ENCODE peak calls at places on chromosomes 6 and 20, in ten cellular contexts. One of them, this sample, is unnamed.
A peak's percentile ranks its signal among the peaks of the same experiment; 100 is the strongest.

GRCh38 chr20:44594730-44595129 is 12.4 kb downstream of the PKIG start:
- DNase-seq in ecto neural progenitor cell: no peak
- DNase-seq in head of caudate nucleus: no peak
- DNase-seq in NCI-H1092 treated with DMSO at 0.1 percent for 48 hours: no peak
- DNase-seq in NCI-H226: peak; percentile 34
- DNase-seq in NCI-H526 treated with DMSO at 0.1 percent for 48 hours: no peak
- DNase-seq in neural crest cell: no peak
- DNase-seq in stimulated activated CD8-positive, alpha-beta memory T cell treated with anti-CD3 and anti-CD28 coated beads, Interleukin-4, amount 100 ng/mL, for 1 hour: no peak
- DNase-seq in HL-60: no peak
- DNase-seq in ACHN: peak; percentile 4
- DNase-seq in this sample: peak; percentile 77

GRCh38 chr20:23868321-23868720 is 11.2 kb downstream of the CST5 start:
- DNase-seq in neural crest cell: no peak
- DNase-seq in HL-60: no peak
- DNase-seq in NCI-H526 treated with DMSO at 0.1 percent for 48 hours: no peak
- DNase-seq in ACHN: no peak
- DNase-seq in stimulated activated CD8-positive, alpha-beta memory T cell treated with anti-CD3 and anti-CD28 coated beads, Interleukin-4, amount 100 ng/mL, for 1 hour: no peak
- DNase-seq in NCI-H226: no peak
- DNase-seq in head of caudate nucleus: no peak
- DNase-seq in ecto neural progenitor cell: no peak
- DNase-seq in NCI-H1092 treated with DMSO at 0.1 percent for 48 hours: no peak
- DNase-seq in this sample: no peak

GRCh38 chr6:34466242-34467185 is 638 bp downstream of the PACSIN1 start:
- DNase-seq in HL-60: no peak
- DNase-seq in NCI-H1092 treated with DMSO at 0.1 percent for 48 hours: no peak
- DNase-seq in stimulated activated CD8-positive, alpha-beta memory T cell treated with anti-CD3 and anti-CD28 coated beads, Interleukin-4, amount 100 ng/mL, for 1 hour: no peak
- DNase-seq in head of caudate nucleus: no peak
- DNase-seq in neural crest cell: no peak
- DNase-seq in ecto neural progenitor cell: no peak
- DNase-seq in ACHN: no peak
- DNase-seq in NCI-H226: no peak
- DNase-seq in NCI-H526 treated with DMSO at 0.1 percent for 48 hours: no peak
- DNase-seq in this sample: no peak

GRCh38 chr6:143000771-143001170 is 55.8 kb upstream of the HIVEP2 start:
- DNase-seq in NCI-H526 treated with DMSO at 0.1 percent for 48 hours: no peak
- DNase-seq in head of caudate nucleus: peak; percentile 91
- DNase-seq in stimulated activated CD8-positive, alpha-beta memory T cell treated with anti-CD3 and anti-CD28 coated beads, Interleukin-4, amount 100 ng/mL, for 1 hour: no peak
- DNase-seq in HL-60: no peak
- DNase-seq in ACHN: no peak
- DNase-seq in ecto neural progenitor cell: no peak
- DNase-seq in neural crest cell: peak; percentile 20
- DNase-seq in NCI-H226: no peak
- DNase-seq in NCI-H1092 treated with DMSO at 0.1 percent for 48 hours: no peak
- DNase-seq in this sample: no peak

GRCh38 chr20:48197034-48197433 is 411.8 kb upstream of the SULF2 start:
- DNase-seq in stimulated activated CD8-positive, alpha-beta memory T cell treated with anti-CD3 and anti-CD28 coated beads, Interleukin-4, amount 100 ng/mL, for 1 hour: no peak
- DNase-seq in ecto neural progenitor cell: no peak
- DNase-seq in HL-60: no peak
- DNase-seq in NCI-H1092 treated with DMSO at 0.1 percent for 48 hours: no peak
- DNase-seq in NCI-H226: no peak
- DNase-seq in head of caudate nucleus: no peak
- DNase-seq in ACHN: no peak
- DNase-seq in NCI-H526 treated with DMSO at 0.1 percent for 48 hours: no peak
- DNase-seq in neural crest cell: no peak
- DNase-seq in this sample: no peak

GRCh38 chr6:128784266-128784665 is 98.7 kb upstream of the LAMA2 start:
- DNase-seq in ecto neural progenitor cell: no peak
- DNase-seq in stimulated activated CD8-positive, alpha-beta memory T cell treated with anti-CD3 and anti-CD28 coated beads, Interleukin-4, amount 100 ng/mL, for 1 hour: no peak
- DNase-seq in head of caudate nucleus: no peak
- DNase-seq in neural crest cell: no peak
- DNase-seq in NCI-H1092 treated with DMSO at 0.1 percent for 48 hours: no peak
- DNase-seq in NCI-H226: no peak
- DNase-seq in HL-60: no peak
- DNase-seq in NCI-H526 treated with DMSO at 0.1 percent for 48 hours: peak; percentile 22
- DNase-seq in ACHN: no peak
- DNase-seq in this sample: no peak

GRCh38 chr6:70166088-70166958 is 136.6 kb downstream of the COL9A1 start:
- DNase-seq in NCI-H226: no peak
- DNase-seq in ACHN: peak; percentile 46
- DNase-seq in head of caudate nucleus: peak; percentile 86
- DNase-seq in NCI-H1092 treated with DMSO at 0.1 percent for 48 hours: peak; percentile 3
- DNase-seq in neural crest cell: peak; percentile 61
- DNase-seq in HL-60: no peak
- DNase-seq in NCI-H526 treated with DMSO at 0.1 percent for 48 hours: peak; percentile 23
- DNase-seq in stimulated activated CD8-positive, alpha-beta memory T cell treated with anti-CD3 and anti-CD28 coated beads, Interleukin-4, amount 100 ng/mL, for 1 hour: no peak
- DNase-seq in ecto neural progenitor cell: peak; percentile 73
- DNase-seq in this sample: peak; percentile 57

GRCh38 chr6:150765457-150765764 is 100.1 kb upstream of the MTHFD1L start:
- DNase-seq in NCI-H226: no peak
- DNase-seq in stimulated activated CD8-positive, alpha-beta memory T cell treated with anti-CD3 and anti-CD28 coated beads, Interleukin-4, amount 100 ng/mL, for 1 hour: no peak
- DNase-seq in NCI-H1092 treated with DMSO at 0.1 percent for 48 hours: no peak
- DNase-seq in ecto neural progenitor cell: no peak
- DNase-seq in neural crest cell: no peak
- DNase-seq in ACHN: no peak
- DNase-seq in head of caudate nucleus: no peak
- DNase-seq in NCI-H526 treated with DMSO at 0.1 percent for 48 hours: no peak
- DNase-seq in HL-60: no peak
- DNase-seq in this sample: no peak

GRCh38 chr20:47985092-47985850 is 200.0 kb upstream of the SULF2 start:
- DNase-seq in ACHN: peak; percentile 19
- DNase-seq in NCI-H226: peak; percentile 45
- DNase-seq in head of caudate nucleus: no peak
- DNase-seq in stimulated activated CD8-positive, alpha-beta memory T cell treated with anti-CD3 and anti-CD28 coated beads, Interleukin-4, amount 100 ng/mL, for 1 hour: no peak
- DNase-seq in HL-60: no peak
- DNase-seq in neural crest cell: no peak
- DNase-seq in NCI-H526 treated with DMSO at 0.1 percent for 48 hours: no peak
- DNase-seq in ecto neural progenitor cell: peak; percentile 25
- DNase-seq in NCI-H1092 treated with DMSO at 0.1 percent for 48 hours: no peak
- DNase-seq in this sample: peak; percentile 61

GRCh38 chr20:10848810-10849370 is 175.1 kb upstream of the JAG1 start:
- DNase-seq in head of caudate nucleus: no peak
- DNase-seq in ecto neural progenitor cell: no peak
- DNase-seq in NCI-H226: peak; percentile 57
- DNase-seq in ACHN: peak; percentile 74
- DNase-seq in NCI-H526 treated with DMSO at 0.1 percent for 48 hours: no peak
- DNase-seq in NCI-H1092 treated with DMSO at 0.1 percent for 48 hours: no peak
- DNase-seq in neural crest cell: no peak
- DNase-seq in stimulated activated CD8-positive, alpha-beta memory T cell treated with anti-CD3 and anti-CD28 coated beads, Interleukin-4, amount 100 ng/mL, for 1 hour: no peak
- DNase-seq in HL-60: no peak
- DNase-seq in this sample: peak; percentile 84

GRCh38 chr6:19478992-19479391 is 358.2 kb upstream of the ID4 start:
- DNase-seq in ACHN: no peak
- DNase-seq in NCI-H226: peak; percentile 65
- DNase-seq in head of caudate nucleus: no peak
- DNase-seq in ecto neural progenitor cell: no peak
- DNase-seq in neural crest cell: no peak
- DNase-seq in NCI-H1092 treated with DMSO at 0.1 percent for 48 hours: no peak
- DNase-seq in HL-60: no peak
- DNase-seq in NCI-H526 treated with DMSO at 0.1 percent for 48 hours: no peak
- DNase-seq in stimulated activated CD8-positive, alpha-beta memory T cell treated with anti-CD3 and anti-CD28 coated beads, Interleukin-4, amount 100 ng/mL, for 1 hour: no peak
- DNase-seq in this sample: peak; percentile 38

GRCh38 chr20:24754691-24755090 is 194.4 kb upstream of the CST7 start:
- DNase-seq in ACHN: no peak
- DNase-seq in ecto neural progenitor cell: peak; percentile 23
- DNase-seq in HL-60: no peak
- DNase-seq in NCI-H226: no peak
- DNase-seq in stimulated activated CD8-positive, alpha-beta memory T cell treated with anti-CD3 and anti-CD28 coated beads, Interleukin-4, amount 100 ng/mL, for 1 hour: no peak
- DNase-seq in neural crest cell: no peak
- DNase-seq in NCI-H526 treated with DMSO at 0.1 percent for 48 hours: no peak
- DNase-seq in NCI-H1092 treated with DMSO at 0.1 percent for 48 hours: no peak
- DNase-seq in head of caudate nucleus: peak; percentile 44
- DNase-seq in this sample: no peak

GRCh38 chr6:161079566-161080262 is 88.1 kb downstream of the MAP3K4 start:
- DNase-seq in ACHN: no peak
- DNase-seq in HL-60: no peak
- DNase-seq in NCI-H226: peak; percentile 26
- DNase-seq in NCI-H1092 treated with DMSO at 0.1 percent for 48 hours: no peak
- DNase-seq in neural crest cell: no peak
- DNase-seq in NCI-H526 treated with DMSO at 0.1 percent for 48 hours: no peak
- DNase-seq in stimulated activated CD8-positive, alpha-beta memory T cell treated with anti-CD3 and anti-CD28 coated beads, Interleukin-4, amount 100 ng/mL, for 1 hour: no peak
- DNase-seq in ecto neural progenitor cell: no peak
- DNase-seq in head of caudate nucleus: peak; percentile 71
- DNase-seq in this sample: peak; percentile 89

GRCh38 chr6:157761331-157761921 is 61.6 kb upstream of the SNX9 start:
- DNase-seq in ACHN: peak; percentile 53
- DNase-seq in stimulated activated CD8-positive, alpha-beta memory T cell treated with anti-CD3 and anti-CD28 coated beads, Interleukin-4, amount 100 ng/mL, for 1 hour: no peak
- DNase-seq in HL-60: no peak
- DNase-seq in NCI-H1092 treated with DMSO at 0.1 percent for 48 hours: no peak
- DNase-seq in NCI-H226: peak; percentile 45
- DNase-seq in NCI-H526 treated with DMSO at 0.1 percent for 48 hours: no peak
- DNase-seq in ecto neural progenitor cell: no peak
- DNase-seq in neural crest cell: no peak
- DNase-seq in head of caudate nucleus: peak; percentile 41
- DNase-seq in this sample: peak; percentile 80

GRCh38 chr20:34037121-34037520 is 43.4 kb downstream of the RALY start:
- DNase-seq in ecto neural progenitor cell: no peak
- DNase-seq in NCI-H226: no peak
- DNase-seq in ACHN: no peak
- DNase-seq in NCI-H526 treated with DMSO at 0.1 percent for 48 hours: no peak
- DNase-seq in neural crest cell: no peak
- DNase-seq in HL-60: no peak
- DNase-seq in stimulated activated CD8-positive, alpha-beta memory T cell treated with anti-CD3 and anti-CD28 coated beads, Interleukin-4, amount 100 ng/mL, for 1 hour: no peak
- DNase-seq in head of caudate nucleus: no peak
- DNase-seq in NCI-H1092 treated with DMSO at 0.1 percent for 48 hours: no peak
- DNase-seq in this sample: no peak

GRCh38 chr6:31403283-31403989 is at the start of gene MICA:
- DNase-seq in neural crest cell: peak; percentile 75
- DNase-seq in NCI-H1092 treated with DMSO at 0.1 percent for 48 hours: no peak
- DNase-seq in stimulated activated CD8-positive, alpha-beta memory T cell treated with anti-CD3 and anti-CD28 coated beads, Interleukin-4, amount 100 ng/mL, for 1 hour: peak; percentile 46
- DNase-seq in ecto neural progenitor cell: peak; percentile 93
- DNase-seq in HL-60: peak; percentile 70
- DNase-seq in ACHN: peak; percentile 90
- DNase-seq in head of caudate nucleus: peak; percentile 88
- DNase-seq in NCI-H226: peak; percentile 94
- DNase-seq in NCI-H526 treated with DMSO at 0.1 percent for 48 hours: peak; percentile 11
- DNase-seq in this sample: peak; percentile 97

GRCh38 chr6:167097770-167098169 is 25.1 kb upstream of the CCR6 start:
- DNase-seq in NCI-H226: no peak
- DNase-seq in head of caudate nucleus: peak; percentile 35
- DNase-seq in stimulated activated CD8-positive, alpha-beta memory T cell treated with anti-CD3 and anti-CD28 coated beads, Interleukin-4, amount 100 ng/mL, for 1 hour: no peak
- DNase-seq in NCI-H1092 treated with DMSO at 0.1 percent for 48 hours: no peak
- DNase-seq in ACHN: no peak
- DNase-seq in neural crest cell: no peak
- DNase-seq in HL-60: no peak
- DNase-seq in ecto neural progenitor cell: peak; percentile 36
- DNase-seq in NCI-H526 treated with DMSO at 0.1 percent for 48 hours: no peak
- DNase-seq in this sample: no peak

GRCh38 chr6:71028236-71028876 is 71.5 kb upstream of the B3GAT2 start:
- DNase-seq in NCI-H1092 treated with DMSO at 0.1 percent for 48 hours: no peak
- DNase-seq in ACHN: no peak
- DNase-seq in head of caudate nucleus: peak; percentile 51
- DNase-seq in NCI-H526 treated with DMSO at 0.1 percent for 48 hours: no peak
- DNase-seq in neural crest cell: no peak
- DNase-seq in HL-60: no peak
- DNase-seq in ecto neural progenitor cell: no peak
- DNase-seq in NCI-H226: no peak
- DNase-seq in stimulated activated CD8-positive, alpha-beta memory T cell treated with anti-CD3 and anti-CD28 coated beads, Interleukin-4, amount 100 ng/mL, for 1 hour: no peak
- DNase-seq in this sample: no peak

GRCh38 chr6:41066867-41067304 is 5.3 kb downstream of the OARD1 start:
- DNase-seq in ACHN: peak; percentile 70
- DNase-seq in stimulated activated CD8-positive, alpha-beta memory T cell treated with anti-CD3 and anti-CD28 coated beads, Interleukin-4, amount 100 ng/mL, for 1 hour: peak; percentile 13
- DNase-seq in NCI-H526 treated with DMSO at 0.1 percent for 48 hours: peak; percentile 19
- DNase-seq in NCI-H226: peak; percentile 22
- DNase-seq in NCI-H1092 treated with DMSO at 0.1 percent for 48 hours: peak; percentile 57
- DNase-seq in head of caudate nucleus: peak; percentile 89
- DNase-seq in HL-60: no peak
- DNase-seq in ecto neural progenitor cell: no peak
- DNase-seq in neural crest cell: peak; percentile 64
- DNase-seq in this sample: peak; percentile 76

This sample was measured in Daoy.